ENCODE peak calls at places on chromosomes 13 and 19, in nine cellular contexts. Y, P, M, H, J, C, A, K and W are unnamed samples.

GRCh38 chr19:56838930-56839664 is 1.4 kb downstream of the PEG3 start:
- DNase-seq in Y (peak), P (peak), M (peak), H (peak), J (no peak), C (peak), A (no peak), K (no peak), W (no peak)

GRCh38 chr13:51249767-51250741 is 27.9 kb downstream of the FAM124A start:
- DNase-seq in Y (no peak), P (no peak), M (peak), H (no peak), J (no peak), C (no peak), A (peak), K (no peak), W (peak)

GRCh38 chr19:28884786-28885476 is 328.0 kb downstream of the UQCRFS1 start:
- DNase-seq in Y (no peak), P (no peak), M (no peak), H (no peak), J (no peak), C (no peak), A (no peak), K (no peak), W (no peak)

GRCh38 chr13:101267656-101268055 is 148.7 kb downstream of the NALCN start:
- DNase-seq in Y (no peak), P (no peak), M (no peak), H (no peak), J (no peak), C (no peak), A (no peak), K (no peak), W (no peak)

GRCh38 chr19:39833464-39834286 is at the start of gene DYRK1B:
- DNase-seq in Y (peak), P (peak), M (peak), H (peak), J (peak), C (peak), A (no peak), K (peak), W (no peak)

GRCh38 chr13:106919638-106920037 is 351.7 kb upstream of the ARGLU1 start:
- DNase-seq in Y (no peak), P (no peak), M (no peak), H (no peak), J (no peak), C (peak), A (no peak), K (no peak), W (no peak)

GRCh38 chr13:95123726-95124125 is 177.5 kb downstream of the ABCC4 start:
- DNase-seq in Y (no peak), P (no peak), M (no peak), H (no peak), J (no peak), C (no peak), A (no peak), K (no peak), W (no peak)

GRCh38 chr13:44698076-44698475 is 121.9 kb upstream of the TSC22D1 start:
- DNase-seq in Y (no peak), P (no peak), M (no peak), H (no peak), J (no peak), C (no peak), A (no peak), K (no peak), W (no peak)

GRCh38 chr13:107650081-107650701 is 565.1 kb downstream of the LIG4 start:
- DNase-seq in Y (peak), P (no peak), M (peak), H (peak), J (peak), C (peak), A (peak), K (peak), W (no peak)

GRCh38 chr19:799076-799881 is 2.0 kb downstream of the PTBP1 start:
- DNase-seq in Y (no peak), P (no peak), M (no peak), H (no peak), J (peak), C (peak), A (no peak), K (peak), W (no peak)

GRCh38 chr19:44548736-44549135 is 19.3 kb upstream of the CEACAM20 start:
- DNase-seq in Y (no peak), P (no peak), M (no peak), H (no peak), J (no peak), C (no peak), A (no peak), K (peak), W (no peak)

GRCh38 chr13:99601535-99601934 is 100.3 kb downstream of the TM9SF2 start:
- DNase-seq in Y (no peak), P (no peak), M (no peak), H (no peak), J (no peak), C (no peak), A (no peak), K (no peak), W (no peak)

GRCh38 chr13:109783447-109783814 is 3.0 kb downstream of the IRS2 start:
- DNase-seq in Y (no peak), P (no peak), M (no peak), H (no peak), J (no peak), C (peak), A (no peak), K (no peak), W (no peak)

GRCh38 chr19:29815231-29815630 is 3.4 kb downstream of the CCNE1 start:
- DNase-seq in Y (no peak), P (no peak), M (no peak), H (no peak), J (no peak), C (no peak), A (no peak), K (no peak), W (no peak)

GRCh38 chr13:48531416-48532145 is 1.3 kb downstream of the RCBTB2 start:
- DNase-seq in Y (no peak), P (no peak), M (peak), H (no peak), J (peak), C (no peak), A (no peak), K (no peak), W (no peak)

GRCh38 chr13:107441279-107441678 is 774.1 kb downstream of the LIG4 start:
- DNase-seq in Y (no peak), P (no peak), M (no peak), H (no peak), J (no peak), C (no peak), A (no peak), K (peak), W (no peak)

GRCh38 chr19:11390933-11391680 is 7.0 kb upstream of the EPOR start:
- DNase-seq in Y (no peak), P (no peak), M (no peak), H (no peak), J (no peak), C (no peak), A (no peak), K (no peak), W (no peak)

GRCh38 chr13:47146136-47146535 is 249.3 kb upstream of the HTR2A start:
- DNase-seq in Y (no peak), P (no peak), M (no peak), H (no peak), J (no peak), C (no peak), A (no peak), K (peak), W (no peak)

GRCh38 chr13:100836696-100837095 is 162.1 kb upstream of the TMTC4 start:
- DNase-seq in Y (no peak), P (no peak), M (no peak), H (no peak), J (no peak), C (no peak), A (no peak), K (no peak), W (no peak)

GRCh38 chr13:113906566-113906965 is 42.7 kb upstream of the GAS6 start:
- DNase-seq in Y (no peak), P (no peak), M (peak), H (peak), J (no peak), C (no peak), A (no peak), K (no peak), W (peak)

GRCh38 chr19:18204394-18205179 is 745 bp upstream of the RAB3A start:
- DNase-seq in Y (peak), P (peak), M (peak), H (peak), J (no peak), C (peak), A (no peak), K (no peak), W (no peak)

GRCh38 chr13:95122063-95122462 is 179.2 kb downstream of the ABCC4 start:
- DNase-seq in Y (no peak), P (no peak), M (no peak), H (no peak), J (no peak), C (no peak), A (no peak), K (peak), W (no peak)

GRCh38 chr13:91459485-91459884 is 61.1 kb downstream of the GPC5 start:
- DNase-seq in Y (no peak), P (no peak), M (no peak), H (no peak), J (peak), C (no peak), A (no peak), K (no peak), W (no peak)

GRCh38 chr13:70668293-70668692 is 560.0 kb upstream of the KLHL1 start:
- DNase-seq in Y (no peak), P (no peak), M (no peak), H (no peak), J (no peak), C (no peak), A (no peak), K (no peak), W (no peak)

GRCh38 chr19:46629546-46630025 is 4.7 kb upstream of the PTGIR start:
- DNase-seq in Y (no peak), P (no peak), M (no peak), H (peak), J (peak), C (no peak), A (no peak), K (no peak), W (no peak)

DNA sequence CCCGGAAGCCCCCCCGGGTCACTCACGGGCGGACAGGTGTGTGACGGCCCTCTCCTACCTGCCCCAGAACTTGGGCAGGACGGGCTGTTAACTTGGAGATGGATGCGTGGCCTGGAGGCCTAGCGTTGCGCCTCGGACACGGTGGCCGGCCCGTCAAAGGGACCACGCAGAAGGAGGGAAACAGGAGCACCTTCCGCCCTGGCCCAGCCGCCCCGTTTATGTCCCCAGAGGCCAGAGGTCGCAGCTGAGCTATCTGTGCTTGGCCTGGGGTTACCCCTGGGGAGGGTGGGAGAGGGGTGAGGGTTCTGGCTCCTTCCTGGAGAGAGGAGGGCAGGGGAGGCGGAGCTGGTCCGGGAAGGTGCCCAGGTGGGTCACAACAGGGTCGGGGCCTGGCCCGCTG is 35.6 kb downstream of the GADD45B start:
- DNase-seq in Y (no peak), P (no peak), M (no peak), H (no peak), J (no peak), C (no peak), A (no peak), K (no peak), W (no peak)
- TF ChIP-seq POLR2A in Y (no peak), P (no peak), M (no peak), H (no peak), J (no peak), C (no peak), A (no peak), K (no peak), W (no peak)

GRCh38 chr13:28257305-28257704 is 119.0 kb downstream of the PAN3 start:
- DNase-seq in Y (no peak), P (no peak), M (no peak), H (no peak), J (no peak), C (no peak), A (no peak), K (no peak), W (no peak)

GRCh38 chr13:28252547-28252946 is 114.2 kb downstream of the PAN3 start:
- DNase-seq in Y (no peak), P (no peak), M (no peak), H (no peak), J (no peak), C (no peak), A (no peak), K (no peak), W (no peak)

DNA sequence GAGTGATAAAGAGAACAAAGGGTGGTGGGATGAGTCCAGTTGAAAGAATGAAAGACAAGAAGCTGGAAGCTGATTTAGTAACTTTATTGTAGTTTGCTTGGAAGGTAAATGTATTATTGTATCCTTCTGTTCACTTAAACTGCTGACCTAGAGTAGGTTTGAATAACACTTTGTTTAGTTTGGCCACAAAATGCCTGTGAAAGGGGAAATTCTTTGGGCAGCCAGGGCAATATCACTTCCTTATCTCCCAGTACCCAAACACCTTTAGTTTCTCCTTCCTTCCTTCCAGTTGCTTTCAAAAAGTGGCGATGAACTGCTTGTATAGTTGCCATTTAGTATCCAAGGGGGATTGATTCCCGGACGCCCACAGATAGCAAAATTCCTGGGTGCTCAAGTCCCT is 120.1 kb downstream of the PAN3 start:
- DNase-seq in Y (no peak), P (no peak), M (no peak), H (no peak), J (no peak), C (no peak), A (no peak), K (no peak), W (no peak)
- H3K27ac ChIP-seq in Y (no peak), P (no peak), M (no peak), H (no peak), J (no peak), C (no peak), A (no peak), K (no peak), W (no peak)

DNA sequence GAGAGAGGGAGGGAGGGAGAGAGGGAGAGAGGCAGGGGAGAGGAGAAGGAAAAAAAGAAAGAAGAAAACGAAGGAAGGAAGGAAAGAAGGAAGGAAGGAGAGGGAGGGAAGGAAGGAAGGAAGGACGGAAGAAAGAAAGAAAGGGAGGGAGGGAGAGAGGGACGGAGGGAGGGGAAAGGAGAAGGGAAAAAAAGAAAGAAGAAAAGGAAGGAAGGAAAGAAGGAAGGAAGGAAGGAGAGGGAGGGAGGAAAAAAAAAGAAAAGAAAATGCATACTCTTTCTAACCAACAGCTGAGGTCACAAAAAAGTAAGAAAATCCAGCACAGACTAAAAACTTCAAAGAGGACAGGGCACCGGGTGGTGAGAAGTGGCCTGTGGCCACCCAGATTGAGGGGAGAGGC is 109.7 kb downstream of the GNG7 start:
- DNase-seq in Y (no peak), P (no peak), M (no peak), H (no peak), J (no peak), C (no peak), A (no peak), K (no peak), W (no peak)
- TF ChIP-seq POLR2A in Y (no peak), P (no peak), M (no peak), H (no peak), J (no peak), C (no peak), A (no peak), K (no peak), W (no peak)

GRCh38 chr19:35143231-35143715 is at the start of gene FXYD7:
- DNase-seq in Y (no peak), P (no peak), M (no peak), H (no peak), J (no peak), C (peak), A (no peak), K (no peak), W (no peak)

GRCh38 chr19:35142531-35143230 is 374 bp upstream of the FXYD7 start:
- DNase-seq in Y (peak), P (no peak), M (peak), H (peak), J (peak), C (peak), A (no peak), K (no peak), W (no peak)

GRCh38 chr19:35140207-35140897 is 1.7 kb downstream of the FXYD1 start:
- DNase-seq in Y (peak), P (peak), M (no peak), H (no peak), J (no peak), C (peak), A (no peak), K (no peak), W (no peak)

GRCh38 chr19:35140898-35141626 is 2.0 kb upstream of the FXYD7 start:
- DNase-seq in Y (peak), P (peak), M (peak), H (peak), J (peak), C (peak), A (peak), K (peak), W (peak)

DNA sequence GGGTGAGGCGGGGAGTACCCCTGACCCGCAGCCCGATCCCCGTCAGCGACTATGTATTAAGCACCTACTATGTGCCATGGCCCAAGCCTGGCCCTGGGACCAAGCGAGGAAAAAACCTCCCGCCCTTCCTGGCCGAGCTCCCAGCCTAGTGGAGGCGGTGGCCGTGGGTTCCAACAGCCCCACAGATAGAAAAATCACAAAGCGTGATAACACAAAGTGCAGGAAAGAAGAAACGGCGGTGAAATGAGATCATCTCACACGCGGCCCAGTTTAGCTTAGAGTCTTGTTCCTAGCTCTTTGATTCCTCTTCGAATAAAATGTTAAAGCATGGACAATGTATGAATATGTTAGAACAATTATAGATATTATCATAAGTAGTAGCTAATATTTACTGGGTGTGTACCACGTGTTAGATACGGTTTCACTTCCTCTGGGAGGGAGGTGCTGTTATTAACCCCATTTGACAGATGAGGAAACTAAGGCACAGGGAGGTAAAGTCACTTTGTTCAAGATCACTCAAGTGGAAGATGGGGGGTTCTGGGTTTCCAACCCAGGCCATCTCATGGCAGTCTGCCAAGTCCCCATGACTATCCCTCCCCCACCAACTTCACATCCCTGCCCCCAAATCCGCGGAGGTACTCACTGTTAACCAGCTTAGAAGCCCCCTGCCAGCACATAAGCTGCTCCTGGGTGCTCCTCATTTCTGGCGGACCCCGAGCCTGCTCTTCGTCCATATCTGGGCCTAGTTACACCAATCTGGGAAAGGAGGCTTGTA is 1.2 kb upstream of the FXYD7 start:
- DNase-seq in Y (peak), P (no peak), M (peak), H (no peak), J (peak), C (peak), A (no peak), K (no peak), W (no peak)
- H3K27ac ChIP-seq in Y (no peak), P (no peak), M (peak), H (peak), J (peak), C (no peak), A (peak), K (no peak), W (peak)

GRCh38 chr19:58279042-58279924 is 528 bp downstream of the ZNF8 start:
- DNase-seq in Y (peak), P (peak), M (peak), H (peak), J (peak), C (peak), A (no peak), K (peak), W (no peak)
- TF ChIP-seq POLR2A in Y (no peak), P (no peak), M (no peak), H (no peak), J (no peak), C (no peak), A (peak), K (no peak), W (no peak)

DNA sequence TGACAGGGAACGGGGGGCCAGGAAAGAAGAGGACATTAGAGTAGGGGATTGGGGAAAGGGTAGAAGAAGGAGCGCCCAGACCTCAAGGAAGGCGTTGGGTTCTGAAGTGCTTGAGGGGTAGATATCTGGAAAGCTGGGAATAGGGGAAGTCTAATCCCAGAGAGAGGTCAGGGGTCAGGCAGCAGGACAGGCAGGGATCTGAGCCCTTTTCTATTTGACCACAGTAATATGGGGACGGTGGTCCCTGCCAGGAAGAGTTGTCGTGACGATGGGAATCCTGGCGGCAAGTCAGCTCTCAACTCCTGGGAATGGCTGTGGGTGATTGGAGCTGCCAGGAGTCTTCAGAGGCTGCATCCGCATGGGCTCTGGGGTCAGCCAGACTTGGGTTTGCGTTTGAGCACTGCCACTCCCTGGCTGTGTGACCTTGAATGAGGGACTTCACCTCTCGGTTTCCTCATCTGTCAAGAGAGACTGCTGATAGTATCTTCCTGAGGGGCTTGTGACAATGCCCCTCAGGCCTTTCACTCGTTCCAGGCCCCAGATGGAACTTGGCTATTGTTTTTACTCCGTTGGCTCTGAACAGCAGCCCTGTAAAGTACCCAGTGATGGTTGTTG is 1.3 kb downstream of the AP2A1 start:
- DNase-seq in Y (no peak), P (no peak), M (no peak), H (no peak), J (no peak), C (no peak), A (no peak), K (no peak), W (peak)
- H3K27ac ChIP-seq in Y (no peak), P (peak), M (no peak), H (no peak), J (peak), C (no peak), A (no peak), K (peak), W (peak)

GRCh38 chr19:41226053-41226873 is 7.2 kb downstream of the AXL start:
- DNase-seq in Y (peak), P (peak), M (peak), H (peak), J (peak), C (peak), A (peak), K (peak), W (no peak)
- TF ChIP-seq POLR2A in Y (peak), P (no peak), M (peak), H (no peak), J (no peak), C (no peak), A (no peak), K (no peak), W (no peak)

DNA sequence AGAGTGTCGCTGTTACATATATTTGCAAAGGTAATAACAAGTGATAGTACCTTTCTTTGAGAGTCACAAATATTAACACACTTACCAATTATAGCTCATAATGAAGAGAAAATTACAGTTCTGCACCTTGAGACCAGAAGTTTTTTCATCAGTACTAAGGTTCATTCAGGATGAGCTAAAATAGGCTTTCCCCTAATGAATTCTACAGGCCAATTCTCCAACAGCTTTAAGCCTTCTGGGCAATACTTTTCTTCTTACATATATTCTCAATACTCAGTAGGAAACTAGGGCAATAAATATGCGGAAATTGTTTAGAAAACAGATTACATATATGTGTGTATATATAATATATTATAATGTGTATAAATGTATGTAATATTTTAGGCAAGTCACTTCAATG is 2672.8 kb upstream of the PCDH20 start:
- DNase-seq in Y (no peak), P (no peak), M (no peak), H (no peak), J (no peak), C (no peak), A (no peak), K (no peak), W (no peak)
- H3K27ac ChIP-seq in Y (no peak), P (no peak), M (no peak), H (no peak), J (no peak), C (no peak), A (no peak), K (no peak), W (no peak)